ENCODE peak calls at places on chromosomes 1 and 21, in four cellular contexts. One of them, this sample, is unnamed.

GRCh38 chr1:230622151-230622550 is 20.1 kb upstream of the COG2 start:
- DNase-seq in kidney glomerular epithelial cell: no peak
- DNase-seq in NCI-H1105 treated with DMSO at 0.1 percent for 48 hours: no peak
- DNase-seq in HS-5: no peak
- DNase-seq in this sample: no peak

GRCh38 chr1:44604167-44604955 is 69.9 kb downstream of the TMEM53 start:
- DNase-seq in kidney glomerular epithelial cell: no peak
- DNase-seq in HS-5: no peak
- DNase-seq in NCI-H1105 treated with DMSO at 0.1 percent for 48 hours: peak; percentile 17
- DNase-seq in this sample: no peak

GRCh38 chr1:108595510-108595909 is 35.6 kb downstream of the EEIG2 start:
- DNase-seq in kidney glomerular epithelial cell: no peak
- DNase-seq in NCI-H1105 treated with DMSO at 0.1 percent for 48 hours: no peak
- DNase-seq in HS-5: no peak
- DNase-seq in this sample: no peak

GRCh38 chr1:97461782-97462181 is 459.1 kb downstream of the DPYD start:
- DNase-seq in kidney glomerular epithelial cell: no peak
- DNase-seq in HS-5: no peak
- DNase-seq in NCI-H1105 treated with DMSO at 0.1 percent for 48 hours: peak; percentile 73
- DNase-seq in this sample: peak; percentile 8

GRCh38 chr1:85328713-85329376 is 52.4 kb upstream of the BCL10 start:
- DNase-seq in kidney glomerular epithelial cell: peak; percentile 97
- DNase-seq in HS-5: peak; percentile 98
- DNase-seq in NCI-H1105 treated with DMSO at 0.1 percent for 48 hours: no peak
- DNase-seq in this sample: no peak

GRCh38 chr1:116147114-116147510 is 35.9 kb downstream of the MAB21L3 start:
- DNase-seq in NCI-H1105 treated with DMSO at 0.1 percent for 48 hours: no peak
- DNase-seq in kidney glomerular epithelial cell: no peak
- DNase-seq in HS-5: no peak
- DNase-seq in this sample: no peak

GRCh38 chr1:190320952-190321351 is 156.7 kb downstream of the BRINP3 start:
- DNase-seq in HS-5: peak; percentile 22
- DNase-seq in NCI-H1105 treated with DMSO at 0.1 percent for 48 hours: peak; percentile 26
- DNase-seq in kidney glomerular epithelial cell: peak; percentile 30
- DNase-seq in this sample: no peak

GRCh38 chr1:114152211-114153050 is 1.2 kb downstream of the SYT6 start:
- DNase-seq in NCI-H1105 treated with DMSO at 0.1 percent for 48 hours: peak; percentile 20
- DNase-seq in HS-5: no peak
- DNase-seq in kidney glomerular epithelial cell: no peak
- DNase-seq in this sample: no peak

GRCh38 chr21:33039542-33039941 is 13.8 kb downstream of the OLIG2 start:
- DNase-seq in NCI-H1105 treated with DMSO at 0.1 percent for 48 hours: no peak
- DNase-seq in kidney glomerular epithelial cell: no peak
- DNase-seq in HS-5: no peak
- DNase-seq in this sample: no peak

GRCh38 chr1:185632659-185633428 is 101.3 kb upstream of the HMCN1 start:
- DNase-seq in HS-5: no peak
- DNase-seq in NCI-H1105 treated with DMSO at 0.1 percent for 48 hours: no peak
- DNase-seq in kidney glomerular epithelial cell: no peak
- DNase-seq in this sample: no peak

GRCh38 chr21:35720065-35720810 is 340.1 kb downstream of the SETD4 start:
- DNase-seq in NCI-H1105 treated with DMSO at 0.1 percent for 48 hours: no peak
- DNase-seq in HS-5: no peak
- DNase-seq in kidney glomerular epithelial cell: no peak
- DNase-seq in this sample: no peak

GRCh38 chr1:154697710-154698109 is 89.7 kb upstream of the ADAR start:
- DNase-seq in HS-5: peak; percentile 53
- DNase-seq in kidney glomerular epithelial cell: peak; percentile 4
- DNase-seq in NCI-H1105 treated with DMSO at 0.1 percent for 48 hours: no peak
- DNase-seq in this sample: no peak